ENCODE peak calls at places on chromosome 9, in six cellular contexts. G, F, B, K, O and Z are unnamed samples.

GRCh38 chr9:25724424-25724823 is 46.2 kb upstream of the TUSC1 start:
- DNase-seq in B (no peak), K (no peak), O (no peak), G (no peak), F (no peak), Z (no peak)

GRCh38 chr9:90943341-90943740 is 141.7 kb downstream of the SYK start:
- DNase-seq in O (no peak), B (no peak), F (no peak), K (peak), G (no peak), Z (no peak)

GRCh38 chr9:15965246-15965745 is 412.5 kb downstream of the CCDC171 start:
- DNase-seq in K (no peak), G (no peak), O (no peak), B (no peak), F (no peak), Z (no peak)

GRCh38 chr9:116870566-116870965 is 183.5 kb downstream of the TRIM32 start:
- DNase-seq in F (no peak), O (no peak), B (no peak), K (no peak), G (no peak), Z (no peak)

GRCh38 chr9:76413658-76414057 is 19.4 kb upstream of the RFK start:
- DNase-seq in G (no peak), O (no peak), B (no peak), K (no peak), F (no peak), Z (no peak)

GRCh38 chr9:34465468-34465867 is 6.9 kb downstream of the DNAI1 start:
- DNase-seq in G (no peak), F (no peak), K (no peak), O (no peak), B (no peak), Z (no peak)

GRCh38 chr9:136695435-136695895 is 8.2 kb upstream of the AGPAT2 start:
- DNase-seq in K (no peak), F (peak), B (no peak), G (no peak), O (no peak), Z (no peak)

GRCh38 chr9:6628714-6629113 is 16.8 kb downstream of the GLDC start:
- DNase-seq in F (no peak), O (peak), B (no peak), G (no peak), K (no peak), Z (no peak)

GRCh38 chr9:133238851-133239532 is 29.9 kb upstream of the OBP2B start:
- DNase-seq in F (no peak), G (peak), B (peak), O (peak), K (peak), Z (peak)